ENCODE peak calls at places on chromosomes 13 and 19, in four cellular contexts. V is CD8-positive, alpha-beta T cell; S is stimulated activated CD8-positive, alpha-beta memory T cell treated with anti-CD3 and anti-CD28 coated beads, Interleukin-7, amount 100 ng/mL, for 4 hours; G is activated CD4-positive, alpha-beta T cell treated with anti-CD3 and anti-CD28 coated beads, Interleukin-2, amount 10 ng/mL, durations not matched to agents 7 days and 5 days. Z is an unnamed sample.

GRCh38 chr13:77800219-77800618 is 102.7 kb downstream of the SLAIN1 start:
- DNase-seq in V (no peak), S (no peak), G (no peak), Z (no peak)

GRCh38 chr19:49863254-49863934 is 4.0 kb downstream of the PNKP start:
- DNase-seq in V (no peak), S (no peak), G (no peak), Z (no peak)

GRCh38 chr13:40920826-40921225 is 98.3 kb downstream of the ELF1 start:
- DNase-seq in V (no peak), S (no peak), G (no peak), Z (no peak)

GRCh38 chr19:29887498-29887897 is 54.5 kb upstream of the URI1 start:
- DNase-seq in V (no peak), S (no peak), G (no peak), Z (peak; percentile 39)

GRCh38 chr13:33751151-33751550 is 66.8 kb upstream of the RFC3 start:
- DNase-seq in V (no peak), S (no peak), G (no peak), Z (no peak)

GRCh38 chr13:40969169-40969901 is 49.8 kb downstream of the ELF1 start:
- DNase-seq in V (no peak), S (no peak), G (peak; percentile 33), Z (no peak)

GRCh38 chr19:34365463-34366401 is 736 bp downstream of the GPI start:
- DNase-seq in V (peak; percentile 55), S (no peak), G (no peak), Z (peak; percentile 71)

GRCh38 chr13:85666356-85666755 is 132.9 kb downstream of the SLITRK6 start:
- DNase-seq in V (no peak), S (no peak), G (no peak), Z (no peak)

GRCh38 chr19:45952691-45953505 is 20.8 kb downstream of the NOVA2 start:
- DNase-seq in V (peak; percentile 66), S (no peak), G (peak; percentile 53), Z (no peak)

GRCh38 chr19:8085606-8086464 is 33.3 kb downstream of the CCL25 start:
- DNase-seq in V (no peak), S (no peak), G (no peak), Z (peak; percentile 73)

Z was measured in Peyer's patch.